ENCODE peak calls at places on chromosomes 6 and 20, in four cellular contexts. A, X, W and D are unnamed samples.

GRCh38 chr20:60011512-60012507 is 53.6 kb downstream of the CDH26 start:
- DNase-seq in A (no peak), X (no peak), W (no peak), D (no peak)

GRCh38 chr6:41464481-41464880 is 81.7 kb upstream of the FOXP4 start:
- DNase-seq in A (no peak), X (no peak), W (no peak), D (no peak)

GRCh38 chr6:163165155-163165910 is 249.2 kb upstream of the QKI start:
- DNase-seq in A (no peak), X (no peak), W (no peak), D (no peak)

GRCh38 chr6:46985943-46986342 is 56.2 kb downstream of the ADGRF1 start:
- DNase-seq in A (no peak), X (no peak), W (no peak), D (no peak)

GRCh38 chr6:44219053-44219814 is 2.5 kb downstream of the MYMX start:
- DNase-seq in A (no peak), X (peak; percentile 91), W (peak; percentile 63), D (peak; percentile 35)

GRCh38 chr6:130674604-130675003 is 152.6 kb upstream of the SMLR1 start:
- DNase-seq in A (no peak), X (no peak), W (peak; percentile 57), D (no peak)

GRCh38 chr6:20997143-20997792 is 463.0 kb downstream of the CDKAL1 start:
- DNase-seq in A (no peak), X (no peak), W (peak; percentile 51), D (peak; percentile 37)

GRCh38 chr20:18154342-18154741 is 16.7 kb downstream of the KAT14 start:
- DNase-seq in A (no peak), X (no peak), W (no peak), D (no peak)

GRCh38 chr20:57959018-57959417 is 249.2 kb upstream of the PMEPA1 start:
- DNase-seq in A (no peak), X (no peak), W (no peak), D (no peak)

GRCh38 chr20:59046862-59047261 is 4.3 kb upstream of the PRELID3B start:
- DNase-seq in A (no peak), X (no peak), W (no peak), D (no peak)

GRCh38 chr6:35710241-35710847 is 21.6 kb upstream of the FKBP5 start:
- DNase-seq in A (no peak), X (peak; percentile 47), W (no peak), D (no peak)

GRCh38 chr6:37210313-37210898 is 40.5 kb downstream of the PIM1 start:
- DNase-seq in A (peak; percentile 72), X (peak; percentile 93), W (peak; percentile 87), D (peak; percentile 77)

GRCh38 chr6:579339-579738 is 77.6 kb downstream of the HUS1B start:
- DNase-seq in A (no peak), X (peak; percentile 34), W (peak; percentile 55), D (no peak)

GRCh38 chr6:163314791-163315404 is 99.6 kb upstream of the QKI start:
- DNase-seq in A (no peak), X (no peak), W (no peak), D (no peak)

GRCh38 chr6:775863-776262 is 82.9 kb upstream of the EXOC2 start:
- DNase-seq in A (no peak), X (no peak), W (no peak), D (no peak)

GRCh38 chr6:151285121-151285520 is 45.4 kb downstream of the AKAP12 start:
- DNase-seq in A (no peak), X (no peak), W (peak; percentile 73), D (no peak)

GRCh38 chr20:59777321-59777705 is 156.1 kb downstream of the SYCP2 start:
- DNase-seq in A (no peak), X (no peak), W (no peak), D (no peak)

GRCh38 chr20:37902504-37903313 is at the start of gene VSTM2L:
- DNase-seq in A (no peak), X (peak; percentile 65), W (peak; percentile 72), D (no peak)

GRCh38 chr20:58647814-58648501 is 3.1 kb upstream of the STX16 start:
- DNase-seq in A (no peak), X (no peak), W (peak; percentile 78), D (no peak)

GRCh38 chr20:3123542-3123941 is 36.1 kb downstream of the FASTKD5 start:
- DNase-seq in A (no peak), X (no peak), W (no peak), D (no peak)

GRCh38 chr6:57162516-57162915 is 9.6 kb upstream of the BAG2 start:
- DNase-seq in A (no peak), X (no peak), W (peak; percentile 44), D (no peak)

GRCh38 chr6:155328539-155329459 is 14.5 kb upstream of the TFB1M start:
- DNase-seq in A (no peak), X (peak; percentile 84), W (no peak), D (no peak)

DNA sequence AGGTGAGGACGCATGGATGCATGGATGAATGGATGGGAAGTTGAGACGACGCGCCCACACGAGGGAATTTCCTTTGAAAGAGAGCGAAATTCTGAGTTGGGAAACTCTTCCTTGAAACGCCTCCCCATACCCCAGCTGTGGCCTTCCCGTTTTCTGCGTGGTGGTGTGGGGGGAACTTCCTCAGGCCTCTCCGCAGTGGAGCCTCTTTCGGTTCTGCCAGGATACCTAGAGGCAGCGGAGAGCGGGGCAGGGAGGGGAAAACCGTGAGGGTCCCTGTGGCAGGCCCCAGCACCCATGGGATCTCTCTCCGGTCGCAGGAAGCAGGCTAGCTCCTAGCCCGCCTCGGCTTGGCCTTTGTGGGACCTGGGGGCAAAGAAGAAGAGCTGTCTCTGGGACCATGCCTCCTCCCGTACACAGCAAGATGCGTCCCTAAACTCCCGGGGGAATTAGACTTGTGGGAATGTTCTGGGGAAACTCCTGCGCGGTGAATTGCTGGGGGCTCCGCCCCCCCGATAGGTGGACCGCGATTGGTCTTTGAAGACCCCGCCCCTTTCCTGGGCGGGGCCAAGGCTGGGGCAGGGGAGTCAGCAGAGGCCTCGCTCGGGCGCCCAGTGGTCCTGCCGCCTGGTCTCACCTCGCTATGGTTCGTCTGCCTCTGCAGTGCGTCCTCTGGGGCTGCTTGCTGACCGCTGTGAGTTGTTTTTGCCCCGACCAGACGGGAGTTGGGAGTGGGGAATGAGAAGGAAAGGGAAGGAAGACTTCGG is at the start of gene CD40:
- DNase-seq in A (peak; percentile 68), X (peak; percentile 84), W (peak; percentile 59), D (peak; percentile 39)
- H3K4me3 ChIP-seq in A (peak within 1 kb of the TSS; percentile 71), X (peak within 1 kb of the TSS; percentile 20), W (peak within 1 kb of the TSS; percentile 12), D (peak within 1 kb of the TSS; percentile 73)

GRCh38 chr20:22560817-22561216 is 23.6 kb downstream of the FOXA2 start:
- DNase-seq in A (no peak), X (no peak), W (no peak), D (no peak)
- TF ChIP-seq EZH2 in A (no peak), X (no peak), W (peak; percentile 32), D (no peak)

DNA sequence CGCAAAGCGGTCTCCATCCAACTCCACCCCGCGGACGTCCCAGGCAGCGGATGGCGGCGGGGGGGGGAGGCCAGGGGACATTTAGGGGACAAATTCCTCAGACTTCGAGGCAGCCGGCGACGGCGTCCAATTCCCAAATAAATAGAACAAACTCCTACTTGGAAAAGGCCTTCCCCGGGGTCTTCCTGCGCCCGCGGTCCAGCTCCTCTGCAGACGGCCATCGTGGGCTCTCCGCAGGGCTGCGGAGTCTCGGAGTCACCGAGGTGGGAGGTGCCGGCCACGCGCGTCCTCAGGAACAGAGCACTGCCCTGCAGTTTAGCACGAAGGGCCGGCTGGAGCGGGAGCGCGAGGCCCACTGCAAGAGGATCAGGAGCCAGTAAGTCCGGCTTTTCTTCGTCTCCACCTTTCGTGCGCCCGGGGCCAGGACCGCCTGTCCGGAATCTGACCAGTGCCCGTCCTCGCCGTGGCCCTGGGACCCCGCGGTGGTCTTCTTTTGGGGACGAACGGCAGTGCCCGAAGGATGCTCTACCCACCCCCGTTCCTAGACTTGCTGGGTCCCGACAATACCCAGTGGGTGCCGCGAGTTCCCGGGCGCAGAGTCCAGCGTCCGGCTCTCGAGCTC is 1.4 kb downstream of the BHLHE23 start:
- DNase-seq in A (no peak), X (no peak), W (no peak), D (no peak)
- H3K4me3 ChIP-seq in A (no peak overlapping the region), X (no peak overlapping the region), W (no peak overlapping the region), D (no peak overlapping the region)

DNA sequence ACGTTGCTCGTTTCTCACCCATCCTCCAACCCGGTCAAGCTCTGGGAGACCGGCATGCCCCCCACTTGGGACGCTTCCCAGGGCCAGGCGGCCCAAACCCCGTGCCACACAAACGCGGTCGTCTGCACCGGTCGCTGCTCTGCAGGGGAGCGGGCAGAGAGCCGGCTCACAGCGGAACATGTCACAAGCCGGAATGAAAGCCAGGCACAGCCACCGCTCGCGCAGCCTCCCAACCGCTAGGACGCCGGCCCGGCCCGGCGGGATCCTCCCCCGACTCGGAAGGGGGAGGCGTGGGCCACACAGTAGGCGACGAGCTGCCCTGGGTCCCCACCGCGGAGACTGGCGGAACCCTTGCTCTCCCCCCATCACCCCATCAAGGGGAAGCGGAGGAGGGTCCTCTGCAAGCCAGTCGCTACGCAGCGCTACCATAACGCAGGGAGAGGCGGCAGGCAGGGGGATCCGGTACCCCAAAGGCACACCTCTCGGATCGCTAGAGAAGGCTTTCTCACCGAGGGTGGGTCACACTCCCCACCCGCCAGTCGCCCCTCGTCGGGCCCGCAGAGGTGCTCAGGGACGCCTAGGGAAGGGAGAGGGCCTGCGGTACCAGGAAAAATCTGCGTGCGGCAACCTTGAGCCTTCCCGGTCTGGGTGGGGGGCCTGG is 768.4 kb upstream of the DEFB115 start:
- DNase-seq in A (no peak), X (no peak), W (no peak), D (no peak)
- TF ChIP-seq EZH2 in A (no peak), X (no peak), W (no peak), D (no peak)

GRCh38 chr20:52048365-52048764 is 143.2 kb downstream of the ZFP64 start:
- DNase-seq in A (no peak), X (no peak), W (no peak), D (no peak)

GRCh38 chr20:52049001-52049731 is 142.4 kb downstream of the ZFP64 start:
- DNase-seq in A (no peak), X (peak; percentile 12), W (peak; percentile 33), D (no peak)

GRCh38 chr20:52041966-52042365 is 149.6 kb downstream of the ZFP64 start:
- DNase-seq in A (no peak), X (no peak), W (no peak), D (no peak)

GRCh38 chr20:52047811-52048302 is 143.7 kb downstream of the ZFP64 start:
- DNase-seq in A (no peak), X (no peak), W (peak; percentile 53), D (no peak)
- H3K4me3 ChIP-seq in A (no peak overlapping the region), X (no peak overlapping the region), W (no peak overlapping the region), D (no peak overlapping the region)

GRCh38 chr6:136549359-136550044 is 720 bp downstream of the MAP7 start:
- DNase-seq in A (no peak), X (peak; percentile 60), W (peak; percentile 28), D (no peak)
- TF ChIP-seq EZH2 in A (no peak), X (peak; percentile 59), W (peak; percentile 54), D (no peak)

DNA sequence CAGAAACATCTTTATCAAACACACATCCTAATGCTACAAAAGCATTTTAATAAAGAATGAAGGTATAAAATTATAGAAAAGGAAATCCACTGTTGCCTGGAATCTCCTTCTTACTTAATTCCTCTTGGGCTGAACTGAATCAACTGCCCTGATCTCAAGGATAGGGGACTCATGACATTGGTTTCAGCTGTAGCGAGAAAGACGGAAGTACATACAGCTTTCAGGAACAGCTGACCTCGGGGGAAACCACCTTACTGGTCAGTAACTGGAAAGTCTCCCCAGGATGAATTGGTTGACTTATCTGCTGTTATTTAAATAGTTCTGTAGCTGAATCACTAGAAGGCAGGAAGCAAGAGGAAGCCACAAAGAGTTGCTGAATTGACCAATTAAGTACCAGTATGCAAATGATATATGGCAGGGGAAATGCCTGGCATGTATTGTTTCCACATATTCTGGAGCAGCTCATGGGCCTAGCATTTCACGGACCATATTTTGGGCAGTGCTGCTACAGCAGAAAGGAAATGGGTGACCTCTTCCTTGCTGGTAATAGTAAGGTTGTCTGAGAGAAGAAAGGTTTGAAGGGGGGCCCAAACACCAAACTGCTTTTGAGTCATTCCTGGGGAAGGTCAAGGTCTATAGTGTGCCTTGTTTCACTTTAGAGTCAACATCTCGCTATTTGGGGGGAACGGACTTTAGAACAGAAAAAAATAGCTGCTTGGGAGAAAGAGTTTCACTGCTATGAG is 43.7 kb upstream of the MAP7 start:
- DNase-seq in A (peak; percentile 16), X (peak; percentile 39), W (peak; percentile 96), D (peak; percentile 30)
- H3K4me3 ChIP-seq in A (no peak overlapping the region), X (no peak overlapping the region), W (no peak overlapping the region), D (no peak overlapping the region)